ENCODE peak calls at places on chromosomes 16 and 17, in ten cellular contexts. One of them, this sample, is unnamed.

GRCh38 chr17:16444258-16444886 is 29.0 kb downstream of the TRPV2 start:
- DNase-seq in upper lobe of left lung: no peak
- DNase-seq in prostate gland: no peak
- DNase-seq in HCT116: no peak
- DNase-seq in vagina: no peak
- DNase-seq in esophagus squamous epithelium: no peak
- DNase-seq in K562: no peak
- DNase-seq in stomach: peak; percentile 34
- DNase-seq in tibial nerve: no peak
- DNase-seq in right lobe of liver: no peak
- DNase-seq in this sample: no peak

GRCh38 chr17:27153005-27153404 is 140.9 kb upstream of the WSB1 start:
- DNase-seq in stomach: no peak
- DNase-seq in vagina: no peak
- DNase-seq in K562: no peak
- DNase-seq in tibial nerve: no peak
- DNase-seq in upper lobe of left lung: no peak
- DNase-seq in right lobe of liver: no peak
- DNase-seq in HCT116: no peak
- DNase-seq in prostate gland: no peak
- DNase-seq in esophagus squamous epithelium: no peak
- DNase-seq in this sample: no peak

GRCh38 chr17:27471321-27472269 is 15.3 kb downstream of the KSR1 start:
- DNase-seq in vagina: no peak
- DNase-seq in prostate gland: no peak
- DNase-seq in K562: no peak
- DNase-seq in esophagus squamous epithelium: no peak
- DNase-seq in right lobe of liver: no peak
- DNase-seq in stomach: no peak
- DNase-seq in tibial nerve: no peak
- DNase-seq in HCT116: peak; percentile 41
- DNase-seq in upper lobe of left lung: no peak
- DNase-seq in this sample: no peak

GRCh38 chr17:9843152-9844010 is 17.7 kb downstream of the GLP2R start:
- DNase-seq in prostate gland: no peak
- DNase-seq in vagina: peak; percentile 85
- DNase-seq in K562: no peak
- DNase-seq in right lobe of liver: no peak
- DNase-seq in stomach: no peak
- DNase-seq in upper lobe of left lung: no peak
- DNase-seq in HCT116: no peak
- DNase-seq in esophagus squamous epithelium: no peak
- DNase-seq in tibial nerve: no peak
- DNase-seq in this sample: no peak

GRCh38 chr17:81419333-81419885 is 24.2 kb downstream of the BAHCC1 start:
- DNase-seq in esophagus squamous epithelium: no peak
- DNase-seq in HCT116: peak; percentile 71
- DNase-seq in right lobe of liver: no peak
- DNase-seq in stomach: peak; percentile 84
- DNase-seq in upper lobe of left lung: peak; percentile 79
- DNase-seq in tibial nerve: peak; percentile 72
- DNase-seq in prostate gland: peak; percentile 78
- DNase-seq in vagina: peak; percentile 96
- DNase-seq in K562: peak; percentile 86
- DNase-seq in this sample: peak; percentile 75

GRCh38 chr16:5604770-5605169 is 507.2 kb upstream of the EEF2KMT start:
- DNase-seq in prostate gland: no peak
- DNase-seq in stomach: no peak
- DNase-seq in right lobe of liver: no peak
- DNase-seq in upper lobe of left lung: no peak
- DNase-seq in tibial nerve: no peak
- DNase-seq in esophagus squamous epithelium: no peak
- DNase-seq in HCT116: peak; percentile 8
- DNase-seq in vagina: no peak
- DNase-seq in K562: peak; percentile 13
- DNase-seq in this sample: no peak

GRCh38 chr16:66335704-66336329 is 30.7 kb upstream of the CDH5 start:
- DNase-seq in upper lobe of left lung: no peak
- DNase-seq in stomach: no peak
- DNase-seq in prostate gland: no peak
- DNase-seq in vagina: no peak
- DNase-seq in right lobe of liver: no peak
- DNase-seq in tibial nerve: no peak
- DNase-seq in esophagus squamous epithelium: no peak
- DNase-seq in HCT116: no peak
- DNase-seq in K562: no peak
- DNase-seq in this sample: no peak

GRCh38 chr16:65268331-65268730 is 146.5 kb upstream of the CDH11 start:
- DNase-seq in HCT116: no peak
- DNase-seq in upper lobe of left lung: no peak
- DNase-seq in esophagus squamous epithelium: no peak
- DNase-seq in right lobe of liver: no peak
- DNase-seq in prostate gland: no peak
- DNase-seq in stomach: no peak
- DNase-seq in vagina: no peak
- DNase-seq in K562: no peak
- DNase-seq in tibial nerve: no peak
- DNase-seq in this sample: no peak

GRCh38 chr16:86665319-86665675 is 86.9 kb downstream of the FOXL1 start:
- DNase-seq in prostate gland: no peak
- DNase-seq in stomach: no peak
- DNase-seq in right lobe of liver: no peak
- DNase-seq in tibial nerve: no peak
- DNase-seq in esophagus squamous epithelium: no peak
- DNase-seq in K562: no peak
- DNase-seq in vagina: no peak
- DNase-seq in HCT116: no peak
- DNase-seq in upper lobe of left lung: no peak
- DNase-seq in this sample: no peak

GRCh38 chr16:1014771-1015495 is 33.4 kb downstream of the SOX8 start:
- DNase-seq in esophagus squamous epithelium: no peak
- DNase-seq in tibial nerve: peak; percentile 40
- DNase-seq in vagina: no peak
- DNase-seq in stomach: no peak
- DNase-seq in right lobe of liver: no peak
- DNase-seq in K562: no peak
- DNase-seq in upper lobe of left lung: no peak
- DNase-seq in HCT116: no peak
- DNase-seq in prostate gland: no peak
- DNase-seq in this sample: no peak

DNA sequence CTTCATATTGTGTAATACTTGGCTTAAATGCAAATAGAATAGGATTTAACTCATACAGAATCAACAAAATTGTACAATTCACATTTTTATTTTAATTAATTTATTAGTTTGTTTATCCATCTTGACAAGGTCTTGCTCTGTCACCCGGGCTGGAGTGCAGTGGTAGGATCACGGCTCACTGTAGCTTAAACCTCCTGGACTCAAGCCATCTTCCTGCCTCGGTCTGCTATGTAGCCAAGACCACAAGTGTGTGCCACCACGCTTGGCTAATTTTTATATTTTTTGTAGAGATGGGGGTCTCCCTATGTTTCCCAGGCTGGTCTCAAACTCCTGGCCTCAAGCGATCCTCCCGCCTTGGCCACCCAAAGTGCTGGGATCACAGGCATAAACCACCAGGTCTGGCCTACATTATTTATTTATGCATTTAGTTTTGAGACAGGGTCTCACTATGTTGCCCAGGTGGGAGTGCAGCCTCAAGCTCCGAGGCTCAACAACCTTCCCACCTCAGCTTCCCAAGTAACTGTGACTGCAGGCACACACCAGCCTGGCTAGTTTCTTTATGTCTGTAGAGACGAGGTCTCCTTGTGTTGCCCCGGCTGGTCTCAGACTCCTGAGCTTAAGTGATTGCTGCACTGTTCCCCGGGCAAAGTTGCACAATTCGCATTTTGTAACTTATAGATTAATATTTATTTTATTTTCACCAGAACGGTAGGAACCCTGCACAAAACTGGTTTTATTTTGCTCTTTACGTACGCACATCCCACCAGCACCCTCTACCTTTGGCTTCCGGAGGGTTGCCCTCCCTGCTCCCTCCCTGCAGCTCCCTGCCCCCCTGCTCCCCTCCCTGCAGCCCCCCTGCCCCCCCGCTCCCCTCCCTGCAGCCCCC is 4.9 kb downstream of the DPEP1 start:
- DNase-seq in prostate gland: no peak
- DNase-seq in right lobe of liver: no peak
- DNase-seq in upper lobe of left lung: no peak
- DNase-seq in vagina: no peak
- DNase-seq in HCT116: no peak
- DNase-seq in esophagus squamous epithelium: no peak
- DNase-seq in stomach: no peak
- DNase-seq in K562: no peak
- DNase-seq in tibial nerve: no peak
- DNase-seq in this sample: no peak
- H3K27me3 ChIP-seq in prostate gland: no peaks in the 10 kb centered on the region
- H3K27me3 ChIP-seq in right lobe of liver: no peaks in the 10 kb centered on the region
- H3K27me3 ChIP-seq in upper lobe of left lung: no peaks in the 10 kb centered on the region
- H3K27me3 ChIP-seq in vagina: no peaks in the 10 kb centered on the region
- H3K27me3 ChIP-seq in HCT116: no peaks in the 10 kb centered on the region
- H3K27me3 ChIP-seq in esophagus squamous epithelium: no peaks in the 10 kb centered on the region
- H3K27me3 ChIP-seq in stomach: peaks cover 15% of the 10 kb centered on the region
- H3K27me3 ChIP-seq in K562: peaks cover 16% of the 10 kb centered on the region
- H3K27me3 ChIP-seq in tibial nerve: peaks cover 54% of the 10 kb centered on the region
- H3K27me3 ChIP-seq in this sample: no peaks in the 10 kb centered on the region

DNA sequence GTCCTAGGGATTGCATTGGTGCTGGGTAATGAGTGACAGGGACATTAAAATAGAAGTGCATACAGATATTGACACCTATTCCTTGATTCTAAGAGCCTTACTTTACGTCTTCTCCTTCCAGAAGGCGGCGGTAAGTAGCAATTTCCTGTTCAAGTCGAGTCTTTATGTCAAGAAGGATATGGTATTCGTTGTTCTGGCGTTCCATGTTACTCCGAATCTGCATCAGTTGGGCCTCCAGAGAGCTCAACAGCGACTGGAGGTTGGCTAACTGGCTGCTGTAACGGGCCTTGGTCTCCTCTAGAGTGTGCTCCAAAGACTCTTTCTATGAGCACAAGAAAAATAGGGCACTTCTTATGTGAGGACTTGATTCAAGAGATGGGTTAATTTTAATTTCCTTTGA is 7.0 kb downstream of the KRT20 start:
- DNase-seq in K562: no peak
- DNase-seq in prostate gland: no peak
- DNase-seq in tibial nerve: no peak
- DNase-seq in stomach: no peak
- DNase-seq in upper lobe of left lung: no peak
- DNase-seq in HCT116: no peak
- DNase-seq in right lobe of liver: no peak
- DNase-seq in vagina: no peak
- DNase-seq in esophagus squamous epithelium: no peak
- DNase-seq in this sample: no peak
- TF ChIP-seq POLR2A in K562: no peak
- TF ChIP-seq POLR2A in prostate gland: no peak
- TF ChIP-seq POLR2A in tibial nerve: no peak
- TF ChIP-seq POLR2A in stomach: no peak
- TF ChIP-seq POLR2A in upper lobe of left lung: no peak
- TF ChIP-seq POLR2A in HCT116: no peak
- TF ChIP-seq POLR2A in right lobe of liver: no peak
- TF ChIP-seq POLR2A in vagina: no peak
- TF ChIP-seq POLR2A in esophagus squamous epithelium: no peak
- TF ChIP-seq POLR2A in this sample: no peak

DNA sequence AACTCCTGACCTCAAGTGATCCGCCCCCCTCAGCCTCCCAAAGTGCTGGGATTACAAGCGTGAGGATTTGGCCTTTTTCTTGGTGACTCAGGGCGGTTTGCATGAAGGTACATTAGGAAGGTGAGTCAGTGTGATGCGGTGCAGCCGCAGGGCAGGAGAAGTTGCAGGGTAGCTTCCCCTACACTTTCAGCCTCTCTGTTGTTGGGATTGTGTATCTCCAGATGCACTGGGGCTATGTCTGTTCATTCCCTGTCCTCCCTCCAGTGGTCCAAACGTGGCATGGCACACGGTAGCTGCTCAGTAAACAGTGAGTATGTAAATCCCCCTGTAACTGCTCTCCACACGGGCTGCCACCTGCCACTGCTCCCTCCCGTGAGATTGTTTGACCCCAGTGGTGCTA is 109.1 kb upstream of the CDC42EP4 start:
- DNase-seq in vagina: no peak
- DNase-seq in K562: peak; percentile 29
- DNase-seq in esophagus squamous epithelium: no peak
- DNase-seq in prostate gland: no peak
- DNase-seq in right lobe of liver: no peak
- DNase-seq in tibial nerve: no peak
- DNase-seq in HCT116: peak; percentile 77
- DNase-seq in stomach: no peak
- DNase-seq in upper lobe of left lung: no peak
- DNase-seq in this sample: no peak
- TF ChIP-seq CTCF in vagina: no peak
- TF ChIP-seq CTCF in K562: peak; percentile 32
- TF ChIP-seq CTCF in esophagus squamous epithelium: peak; percentile 8
- TF ChIP-seq CTCF in prostate gland: no peak
- TF ChIP-seq CTCF in right lobe of liver: no peak
- TF ChIP-seq CTCF in tibial nerve: no peak
- TF ChIP-seq CTCF in HCT116: peak; percentile 68
- TF ChIP-seq CTCF in stomach: no peak
- TF ChIP-seq CTCF in upper lobe of left lung: no peak
- TF ChIP-seq CTCF in this sample: no peak

DNA sequence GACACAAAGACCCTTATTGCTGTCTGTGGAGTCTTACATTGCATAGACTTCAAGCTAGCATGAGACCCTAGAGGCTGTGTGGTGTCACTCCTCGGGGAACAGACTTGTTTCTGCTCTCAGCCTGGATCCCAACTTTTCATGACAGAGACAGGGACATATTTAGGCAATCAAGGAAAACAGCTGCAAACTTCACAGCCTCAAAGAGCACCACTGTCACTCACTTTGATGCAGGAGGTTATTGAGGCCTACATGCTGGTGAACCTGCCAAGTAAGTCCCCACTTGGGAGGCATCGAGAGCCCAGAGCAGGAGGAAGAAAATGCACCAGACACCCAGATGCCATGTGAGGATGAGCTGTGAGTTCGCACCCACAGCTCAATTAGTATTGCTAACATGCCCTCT is 10.3 kb downstream of the CBLN1 start:
- DNase-seq in vagina: no peak
- DNase-seq in HCT116: no peak
- DNase-seq in K562: no peak
- DNase-seq in tibial nerve: no peak
- DNase-seq in prostate gland: no peak
- DNase-seq in stomach: no peak
- DNase-seq in right lobe of liver: no peak
- DNase-seq in upper lobe of left lung: no peak
- DNase-seq in esophagus squamous epithelium: no peak
- DNase-seq in this sample: no peak
- H3K27me3 ChIP-seq in vagina: peaks cover 6% of the 10 kb centered on the region
- H3K27me3 ChIP-seq in HCT116: peaks cover 44% of the 10 kb centered on the region
- H3K27me3 ChIP-seq in K562: peaks cover 2% of the 10 kb centered on the region
- H3K27me3 ChIP-seq in tibial nerve: peaks cover 40% of the 10 kb centered on the region
- H3K27me3 ChIP-seq in prostate gland: peaks cover 24% of the 10 kb centered on the region
- H3K27me3 ChIP-seq in stomach: peaks cover 31% of the 10 kb centered on the region
- H3K27me3 ChIP-seq in right lobe of liver: no peaks in the 10 kb centered on the region
- H3K27me3 ChIP-seq in upper lobe of left lung: peaks cover 17% of the 10 kb centered on the region
- H3K27me3 ChIP-seq in esophagus squamous epithelium: peaks cover 13% of the 10 kb centered on the region
- H3K27me3 ChIP-seq in this sample: no peaks in the 10 kb centered on the region